ENCODE peak calls at places on chromosomes 6 and 20, in six cellular contexts. C is NCI-H82; O is amniotic stem cell; Z is activated T-helper 1 cell treated with anti-CD3 and anti-CD28 coated beads, Interleukin-2, amount 50 U/mL, for 16 hours; F is AG09319; M is substantia nigra. Q is an unnamed sample.

GRCh38 chr6:136717297-136717990 is 74.8 kb downstream of the MAP3K5 start:
- DNase-seq in O (no peak), M (no peak), F (no peak), Z (no peak), C (no peak), Q (no peak)

GRCh38 chr20:4318891-4319290 is 303.5 kb upstream of the RNF24 start:
- DNase-seq in C (no peak), M (no peak), O (no peak), F (no peak), Z (no peak), Q (no peak)

GRCh38 chr20:53800883-53801604 is 207.4 kb upstream of the ZNF217 start:
- DNase-seq in Z (no peak), F (no peak), C (peak), O (no peak), M (no peak), Q (no peak)

GRCh38 chr6:135932651-135933050 is 81.2 kb downstream of the PDE7B start:
- DNase-seq in F (no peak), Z (no peak), C (no peak), O (no peak), M (no peak), Q (no peak)

GRCh38 chr6:11315743-11316437 is 83.4 kb upstream of the NEDD9 start:
- DNase-seq in O (peak), F (peak), C (no peak), Z (no peak), M (no peak), Q (no peak)

GRCh38 chr20:48823960-48824497 is 3.8 kb downstream of the PREX1 start:
- DNase-seq in C (no peak), Z (no peak), O (peak), M (peak), F (peak), Q (no peak)

GRCh38 chr6:149763866-149764265 is 14.3 kb downstream of the PCMT1 start:
- DNase-seq in O (no peak), M (no peak), Z (no peak), C (no peak), F (no peak), Q (no peak)

GRCh38 chr20:38165966-38166706 is 1.1 kb upstream of the TGM2 start:
- DNase-seq in F (no peak), O (no peak), M (no peak), C (no peak), Z (no peak), Q (peak)

GRCh38 chr6:116447052-116447451 is 14.1 kb upstream of the CALHM6 start:
- DNase-seq in O (no peak), Z (no peak), C (no peak), F (no peak), M (no peak), Q (no peak)

GRCh38 chr6:32883789-32884188 is 29.8 kb downstream of the PSMB9 start:
- DNase-seq in O (no peak), C (peak), M (peak), F (peak), Z (no peak), Q (peak)

GRCh38 chr20:63224272-63225081 is 8.5 kb upstream of the YTHDF1 start:
- DNase-seq in C (peak), M (peak), Z (no peak), O (no peak), F (no peak), Q (peak)

GRCh38 chr6:102759415-102759814 is 1365.9 kb downstream of the GRIK2 start:
- DNase-seq in C (no peak), O (no peak), F (no peak), M (no peak), Z (no peak), Q (no peak)

Q was measured in upper lobe of right lung.